ENCODE peak calls at places on chromosomes 6 and 20, in nine cellular contexts. X is activated CD4-positive, alpha-beta memory T cell treated with anti-CD3 and anti-CD28 coated beads for 36 hours; B is stimulated activated naive CD8-positive, alpha-beta T cell treated with anti-CD3 and anti-CD28 coated beads, Interleukin-15, Interleukin-2, amounts not matched to agents 100 U/mL and 50 U/mL, for 24 hours; H is effector CD8-positive, alpha-beta T cell; N is stimulated activated CD4-positive, alpha-beta T cell treated with anti-CD3 and anti-CD28 coated beads, Interleukin-2, amount 100 ng/mL, for 48 hours; L is adrenal gland; O is HTR-8/SVneo; T is activated T-helper 1 cell treated with anti-CD3 and anti-CD28 coated beads, Interleukin-12 subunit alpha, Interleukin-12 subunit beta, Interleukin-2, Interleukin-4 antibody, amounts not matched to agents 30 ng/mL and 10 ng/mL and 1 ng/mL, durations not matched to agents 14 hours and 24 hours and 36 hours; E is fibroblast of lung. W is an unnamed sample.

GRCh38 chr20:44104807-44105517 is 82.0 kb downstream of the JPH2 start:
- DNase-seq in E (peak), X (no peak), B (no peak), H (no peak), T (no peak), N (no peak), L (no peak), O (no peak), W (peak)

GRCh38 chr6:97668716-97669115 is 385.7 kb upstream of the MMS22L start:
- DNase-seq in T (no peak), L (no peak), O (no peak), N (no peak), E (peak), B (no peak), X (no peak), H (no peak), W (no peak)

GRCh38 chr20:34948030-34948429 is 7.6 kb downstream of the GSS start:
- DNase-seq in L (no peak), T (no peak), X (no peak), E (peak), B (no peak), H (no peak), O (peak), N (no peak), W (no peak)

GRCh38 chr6:149170564-149171452 is 146.7 kb upstream of the TAB2 start:
- DNase-seq in T (no peak), O (peak), X (no peak), N (no peak), B (no peak), E (no peak), H (no peak), L (peak), W (peak)

GRCh38 chr6:30830438-30830837 is 53.9 kb upstream of the DDR1 start:
- DNase-seq in T (no peak), N (no peak), E (no peak), B (no peak), H (no peak), L (no peak), X (no peak), O (no peak), W (no peak)

GRCh38 chr20:32034581-32035397 is 17.3 kb upstream of the HCK start:
- DNase-seq in B (no peak), O (peak), X (no peak), H (no peak), T (no peak), E (no peak), L (peak), N (no peak), W (no peak)

GRCh38 chr6:44220913-44221290 is 2.5 kb upstream of the SLC29A1 start:
- DNase-seq in E (no peak), O (no peak), B (no peak), L (no peak), N (no peak), T (no peak), H (no peak), X (no peak), W (no peak)

GRCh38 chr6:5677219-5678000 is 329.3 kb downstream of the NRN1 start:
- DNase-seq in H (no peak), B (no peak), T (no peak), X (no peak), N (no peak), E (peak), L (no peak), O (no peak), W (no peak)

GRCh38 chr6:31948306-31948705 is 2.4 kb downstream of the CFB start:
- DNase-seq in N (no peak), H (no peak), L (no peak), O (no peak), X (no peak), B (no peak), E (no peak), T (no peak), W (no peak)

GRCh38 chr6:17831135-17831534 is 124.4 kb upstream of the NUP153 start:
- DNase-seq in L (peak), O (no peak), X (no peak), B (no peak), T (no peak), E (peak), N (no peak), H (no peak), W (no peak)

GRCh38 chr6:36442671-36443497 is at the start of the genes KCTD20 and PXT1:
- DNase-seq in L (peak), O (peak), H (peak), E (peak), B (peak), N (peak), T (peak), X (peak), W (peak)

GRCh38 chr6:135269399-135270005 is 88.4 kb downstream of the MYB start:
- DNase-seq in E (no peak), X (no peak), H (no peak), T (no peak), O (no peak), N (no peak), L (no peak), B (no peak), W (no peak)

GRCh38 chr6:112563368-112563767 is 216.2 kb downstream of the RFPL4B start:
- DNase-seq in H (no peak), T (no peak), O (peak), N (no peak), B (no peak), L (no peak), E (peak), X (no peak), W (no peak)

GRCh38 chr6:158798311-158798710 is 20.9 kb downstream of the EZR start:
- DNase-seq in X (no peak), T (no peak), L (no peak), N (no peak), H (no peak), E (no peak), O (no peak), B (no peak), W (no peak)

GRCh38 chr20:48831702-48832422 is 4.1 kb upstream of the PREX1 start:
- DNase-seq in T (no peak), O (peak), N (no peak), L (peak), X (no peak), E (peak), B (no peak), H (no peak), W (no peak)

GRCh38 chr6:170261643-170262480 is 29.0 kb downstream of the DLL1 start:
- DNase-seq in H (no peak), B (no peak), T (no peak), X (no peak), E (no peak), N (no peak), L (no peak), O (no peak), W (no peak)

W was measured in NCI-H1417.